ENCODE peak calls at places on chromosomes 2 and 18, in ten cellular contexts. P, C, R, M, N, K, Y, W, S and X are unnamed samples. For H3K27me3 and H3K4me1, the result is how much of the 10 kb centered on the place peaks cover.

GRCh38 chr2:219728993-219729487 is 101.6 kb downstream of the SLC4A3 start:
- DNase-seq in P (peak), C (no peak), R (no peak), M (no peak), N (no peak), K (no peak), Y (no peak), W (no peak), S (no peak), X (no peak)

GRCh38 chr2:143558665-143559064 is 429.4 kb downstream of the ARHGAP15 start:
- DNase-seq in P (peak), C (no peak), R (no peak), M (no peak), N (no peak), K (no peak), Y (no peak), W (no peak), S (peak), X (peak)

GRCh38 chr2:171360905-171361304 is 72.9 kb downstream of the METTL8 start:
- DNase-seq in P (no peak), C (no peak), R (no peak), M (no peak), N (no peak), K (no peak), Y (no peak), W (no peak), S (no peak), X (no peak)

GRCh38 chr2:128754246-128754724 is 435.6 kb upstream of the HS6ST1 start:
- DNase-seq in P (peak), C (no peak), R (no peak), M (no peak), N (no peak), K (no peak), Y (no peak), W (no peak), S (no peak), X (no peak)

GRCh38 chr2:62794791-62795190 is 89.3 kb downstream of the EHBP1 start:
- DNase-seq in P (peak), C (no peak), R (no peak), M (no peak), N (no peak), K (no peak), Y (no peak), W (no peak), S (peak), X (no peak)

GRCh38 chr2:67566292-67566691 is 169.2 kb downstream of the ETAA1 start:
- DNase-seq in P (no peak), C (no peak), R (no peak), M (no peak), N (no peak), K (no peak), Y (no peak), W (no peak), S (peak), X (no peak)

GRCh38 chr18:55321268-55322175 is 266.5 kb downstream of the TCF4 start:
- DNase-seq in P (peak), C (peak), R (peak), M (peak), N (peak), K (peak), Y (peak), W (peak), S (peak), X (peak)

GRCh38 chr18:77055429-77056310 is 76.9 kb downstream of the MBP start:
- DNase-seq in P (no peak), C (no peak), R (no peak), M (no peak), N (no peak), K (no peak), Y (no peak), W (no peak), S (no peak), X (no peak)

GRCh38 chr2:96869824-96870630 is at the start of gene SEMA4C:
- DNase-seq in P (no peak), C (peak), R (peak), M (peak), N (peak), K (no peak), Y (peak), W (peak), S (no peak), X (peak)

GRCh38 chr2:160209457-160209856 is 9.4 kb upstream of the ITGB6 start:
- DNase-seq in P (peak), C (no peak), R (no peak), M (no peak), N (no peak), K (no peak), Y (no peak), W (no peak), S (peak), X (no peak)

GRCh38 chr2:120735750-120736170 is at the start of gene GLI2:
- DNase-seq in P (peak), C (peak), R (peak), M (peak), N (peak), K (no peak), Y (peak), W (no peak), S (peak), X (peak)

GRCh38 chr2:170878505-170878904 is 50.5 kb upstream of the GORASP2 start:
- DNase-seq in P (no peak), C (no peak), R (no peak), M (no peak), N (no peak), K (no peak), Y (no peak), W (no peak), S (no peak), X (no peak)

GRCh38 chr2:229268626-229269025 is 2.5 kb downstream of the PID1 start:
- DNase-seq in P (peak), C (no peak), R (no peak), M (no peak), N (no peak), K (no peak), Y (no peak), W (no peak), S (peak), X (no peak)

GRCh38 chr2:226378733-226379132 is 420.9 kb downstream of the IRS1 start:
- DNase-seq in P (peak), C (peak), R (no peak), M (no peak), N (peak), K (no peak), Y (no peak), W (no peak), S (peak), X (no peak)

GRCh38 chr2:25672500-25673169 is 742 bp downstream of the DTNB start:
- DNase-seq in P (peak), C (peak), R (peak), M (peak), N (peak), K (no peak), Y (peak), W (peak), S (peak), X (peak)

GRCh38 chr2:40741532-40741931 is 289.6 kb upstream of the SLC8A1 start:
- DNase-seq in P (no peak), C (no peak), R (no peak), M (no peak), N (no peak), K (no peak), Y (no peak), W (no peak), S (peak), X (no peak)

GRCh38 chr2:67616749-67617148 is 219.6 kb downstream of the ETAA1 start:
- DNase-seq in P (peak), C (no peak), R (no peak), M (no peak), N (no peak), K (no peak), Y (no peak), W (no peak), S (no peak), X (peak)

GRCh38 chr2:163779970-163780597 is 44.3 kb upstream of the FIGN start:
- DNase-seq in P (no peak), C (no peak), R (peak), M (peak), N (no peak), K (no peak), Y (no peak), W (no peak), S (peak), X (no peak)

GRCh38 chr18:39523281-39523680 is 1957.7 kb upstream of the CELF4 start:
- DNase-seq in P (peak), C (no peak), R (no peak), M (no peak), N (no peak), K (no peak), Y (no peak), W (no peak), S (peak), X (no peak)

GRCh38 chr2:219358170-219359075 is 25.9 kb upstream of the RESP18 start:
- DNase-seq in P (no peak), C (no peak), R (no peak), M (peak), N (no peak), K (no peak), Y (no peak), W (no peak), S (no peak), X (no peak)

GRCh38 chr2:138373993-138374408 is 127.6 kb upstream of the SPOPL start:
- DNase-seq in P (peak), C (no peak), R (no peak), M (peak), N (no peak), K (no peak), Y (no peak), W (no peak), S (peak), X (no peak)

GRCh38 chr2:1960761-1961160 is 216.4 kb upstream of the PXDN start:
- DNase-seq in P (no peak), C (no peak), R (no peak), M (no peak), N (no peak), K (no peak), Y (no peak), W (no peak), S (no peak), X (no peak)

GRCh38 chr2:68917034-68917718 is 35.5 kb downstream of the GKN2 start:
- DNase-seq in P (no peak), C (no peak), R (no peak), M (no peak), N (no peak), K (no peak), Y (no peak), W (no peak), S (no peak), X (no peak)

GRCh38 chr2:204665244-204665643 is 120.0 kb downstream of the PARD3B start:
- DNase-seq in P (peak), C (no peak), R (no peak), M (no peak), N (no peak), K (no peak), Y (no peak), W (no peak), S (peak), X (no peak)

GRCh38 chr2:147471126-147471525 is 373.7 kb upstream of the ACVR2A start:
- DNase-seq in P (no peak), C (no peak), R (no peak), M (no peak), N (no peak), K (no peak), Y (no peak), W (no peak), S (no peak), X (no peak)

GRCh38 chr2:238453842-238454241 is 27.1 kb downstream of the ASB1 start:
- DNase-seq in P (no peak), C (no peak), R (no peak), M (no peak), N (no peak), K (no peak), Y (no peak), W (no peak), S (no peak), X (no peak)

GRCh38 chr2:144513388-144514100 is 6.4 kb downstream of the ZEB2 start:
- DNase-seq in P (peak), C (no peak), R (no peak), M (no peak), N (no peak), K (no peak), Y (peak), W (no peak), S (no peak), X (peak)

GRCh38 chr2:201996006-201996405 is 37.6 kb upstream of the FZD7 start:
- DNase-seq in P (no peak), C (no peak), R (no peak), M (peak), N (peak), K (no peak), Y (no peak), W (no peak), S (no peak), X (no peak)

GRCh38 chr2:188811522-188811921 is 162.7 kb upstream of the COL3A1 start:
- DNase-seq in P (peak), C (no peak), R (no peak), M (no peak), N (no peak), K (no peak), Y (no peak), W (no peak), S (peak), X (no peak)

GRCh38 chr2:142165790-142166189 is 35.0 kb upstream of the LRP1B start:
- DNase-seq in P (peak), C (no peak), R (no peak), M (no peak), N (no peak), K (no peak), Y (no peak), W (no peak), S (peak), X (no peak)
- TF ChIP-seq CTCF in P (peak), C (no peak), R (no peak), M (no peak), N (no peak), K (peak), Y (no peak), W (no peak), S (peak), X (no peak)

GRCh38 chr2:236156095-236156859 is 11.9 kb downstream of the GBX2 start:
- DNase-seq in P (no peak), C (no peak), R (no peak), M (no peak), N (no peak), K (no peak), Y (no peak), W (no peak), S (no peak), X (no peak)

GRCh38 chr2:236157366-236157765 is 10.8 kb downstream of the GBX2 start:
- DNase-seq in P (peak), C (no peak), R (no peak), M (no peak), N (no peak), K (no peak), Y (no peak), W (no peak), S (no peak), X (no peak)

GRCh38 chr2:236155406-236155805 is 12.8 kb downstream of the GBX2 start:
- DNase-seq in P (no peak), C (no peak), R (no peak), M (no peak), N (no peak), K (no peak), Y (no peak), W (no peak), S (no peak), X (no peak)

GRCh38 chr2:236157815-236158498 is 10.2 kb downstream of the GBX2 start:
- DNase-seq in P (no peak), C (no peak), R (no peak), M (no peak), N (no peak), K (no peak), Y (no peak), W (no peak), S (no peak), X (no peak)

GRCh38 chr2:236156860-236157194 is 11.4 kb downstream of the GBX2 start:
- DNase-seq in P (no peak), C (no peak), R (no peak), M (no peak), N (no peak), K (no peak), Y (no peak), W (no peak), S (no peak), X (no peak)
- H3K27me3 ChIP-seq in P (under half), C (under half), R (under half), M (under half), N (under half), K (half or more), Y (under half), W (under half), S (under half), X (under half)

DNA sequence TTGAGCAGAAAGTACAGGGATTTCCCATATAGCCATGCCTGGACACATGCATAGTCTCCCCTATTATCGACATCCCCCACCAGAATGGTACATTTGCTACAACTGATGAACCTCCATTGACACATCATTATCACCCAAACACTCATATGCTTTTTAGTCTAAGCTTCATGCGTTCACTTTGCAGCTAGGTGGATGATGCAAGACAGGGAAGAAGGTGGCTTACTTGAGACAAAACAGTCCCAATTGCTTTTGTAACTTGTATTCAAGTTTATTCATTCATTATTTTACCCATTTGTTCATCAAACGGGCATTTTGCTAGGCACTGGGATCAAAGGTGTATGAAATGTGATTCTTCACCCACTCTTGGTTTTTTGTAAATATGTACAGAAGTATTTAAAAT is 106.7 kb downstream of the ZNF521 start:
- DNase-seq in P (no peak), C (no peak), R (no peak), M (no peak), N (no peak), K (no peak), Y (no peak), W (no peak), S (no peak), X (no peak)
- H3K4me1 ChIP-seq in P (under half), C (under half), R (under half), M (under half), N (under half), K (under half), Y (under half), W (under half), S (under half), X (under half)

GRCh38 chr2:75108937-75109482 is 90.3 kb downstream of the TACR1 start:
- DNase-seq in P (no peak), C (no peak), R (no peak), M (no peak), N (no peak), K (no peak), Y (no peak), W (no peak), S (no peak), X (no peak)

DNA sequence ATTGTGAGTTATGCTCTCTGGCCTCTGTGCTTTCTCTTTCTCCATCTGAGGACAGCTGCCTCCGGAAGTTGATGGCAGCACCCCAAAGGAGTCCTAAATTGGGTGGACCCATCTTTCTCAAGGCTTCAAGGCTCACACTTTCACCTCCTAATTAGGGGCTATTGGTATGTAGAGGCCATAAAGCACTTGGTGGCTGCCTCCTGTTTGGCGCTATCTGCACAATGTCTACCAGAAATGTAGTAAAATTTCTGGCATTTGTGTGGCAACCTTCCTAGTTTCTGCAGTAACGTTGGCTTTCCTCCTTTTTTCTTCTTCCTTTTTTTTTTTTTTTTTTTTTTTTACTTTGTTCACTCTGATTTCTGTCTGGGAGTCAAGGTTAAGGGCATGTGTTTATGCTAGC is 86.1 kb downstream of the TACR1 start:
- DNase-seq in P (no peak), C (no peak), R (no peak), M (no peak), N (no peak), K (no peak), Y (no peak), W (no peak), S (no peak), X (no peak)
- TF ChIP-seq CTCF in P (no peak), C (no peak), R (no peak), M (no peak), N (no peak), K (no peak), Y (no peak), W (no peak), S (no peak), X (no peak)

DNA sequence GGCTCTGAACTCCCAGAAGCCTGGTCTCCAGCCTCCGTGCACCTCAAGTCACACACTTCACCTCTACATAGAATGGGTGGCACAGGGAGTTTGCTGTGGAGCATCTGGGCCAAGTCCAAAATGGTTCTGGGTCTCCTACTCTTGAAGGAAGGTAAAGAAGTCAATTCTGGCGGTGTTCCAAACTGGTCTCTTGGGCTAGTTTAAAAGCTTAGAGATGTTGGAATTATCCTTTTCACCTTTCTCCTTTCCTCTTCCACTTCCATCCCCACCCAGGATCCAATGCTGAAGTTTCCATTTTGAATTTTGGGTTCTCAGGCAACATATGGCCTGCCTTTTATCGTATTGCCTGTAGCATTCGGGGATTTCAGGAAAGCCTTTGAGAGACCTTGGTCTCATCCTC is 325.2 kb downstream of the PDE11A start:
- DNase-seq in P (no peak), C (no peak), R (no peak), M (no peak), N (no peak), K (no peak), Y (no peak), W (no peak), S (no peak), X (no peak)
- H3K27me3 ChIP-seq in P (under half), C (under half), R (under half), M (under half), N (under half), K (under half), Y (under half), W (under half), S (under half), X (under half)

DNA sequence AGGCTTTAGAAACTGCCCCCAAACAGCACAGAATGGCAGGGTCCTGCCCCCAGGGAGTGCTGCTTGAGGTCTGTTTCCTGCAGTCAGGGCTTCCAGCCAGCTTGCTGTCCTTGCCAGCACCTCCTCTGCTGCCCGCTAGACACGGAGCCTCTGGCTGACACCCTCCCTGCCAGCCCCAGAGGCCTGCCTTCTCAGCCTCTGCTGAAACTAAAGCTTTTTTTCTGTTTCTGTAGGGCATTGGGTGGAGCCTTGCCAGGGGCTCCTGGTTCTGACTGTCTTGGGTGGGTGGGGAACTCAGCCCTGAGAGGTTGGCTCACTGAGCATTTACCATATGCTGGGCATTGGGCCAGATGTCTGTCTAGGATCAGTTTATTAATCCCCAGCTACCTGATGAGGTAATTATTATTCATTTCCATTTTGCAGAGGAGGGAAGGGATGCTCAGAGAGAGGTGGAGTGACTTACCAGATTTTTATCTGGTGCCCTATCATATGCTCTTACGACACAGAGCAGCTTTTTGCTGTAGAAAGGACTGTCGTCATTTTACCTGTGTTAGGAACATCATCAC is 35.4 kb downstream of the INPP4A start:
- DNase-seq in P (peak), C (peak), R (peak), M (peak), N (peak), K (no peak), Y (peak), W (peak), S (peak), X (peak)
- H3K4me1 ChIP-seq in P (under half), C (under half), R (under half), M (under half), N (under half), K (under half), Y (under half), W (half or more), S (half or more), X (under half)

GRCh38 chr2:54773838-54774237 is 50.4 kb downstream of the EML6 start:
- DNase-seq in P (no peak), C (no peak), R (no peak), M (no peak), N (no peak), K (no peak), Y (no peak), W (no peak), S (peak), X (no peak)
- TF ChIP-seq CTCF in P (peak), C (no peak), R (no peak), M (no peak), N (no peak), K (peak), Y (no peak), W (no peak), S (peak), X (no peak)

GRCh38 chr18:34976084-34976483 is 65.1 kb upstream of the MAPRE2 start:
- DNase-seq in P (no peak), C (no peak), R (no peak), M (peak), N (no peak), K (no peak), Y (peak), W (no peak), S (no peak), X (no peak)

GRCh38 chr18:34978533-34978893 is 62.7 kb upstream of the MAPRE2 start:
- DNase-seq in P (no peak), C (no peak), R (no peak), M (no peak), N (no peak), K (no peak), Y (no peak), W (no peak), S (no peak), X (no peak)

GRCh38 chr18:34977787-34978532 is 63.3 kb upstream of the MAPRE2 start:
- DNase-seq in P (no peak), C (peak), R (peak), M (peak), N (no peak), K (peak), Y (peak), W (peak), S (no peak), X (peak)

GRCh38 chr18:34976899-34977786 is 64.1 kb upstream of the MAPRE2 start:
- DNase-seq in P (no peak), C (peak), R (peak), M (peak), N (peak), K (peak), Y (peak), W (peak), S (no peak), X (peak)

GRCh38 chr18:34976534-34976898 is 64.7 kb upstream of the MAPRE2 start:
- DNase-seq in P (no peak), C (no peak), R (no peak), M (no peak), N (no peak), K (no peak), Y (no peak), W (no peak), S (no peak), X (no peak)
- H3K27me3 ChIP-seq in P (under half), C (under half), R (under half), M (under half), N (under half), K (half or more), Y (under half), W (under half), S (under half), X (under half)